ENCODE peak calls at places on chromosome 22, in seven cellular contexts. P is esophagus squamous epithelium, O is A673, Q is lower lobe of right lung, K is IMR-90, M is psoas muscle, G is mesenchymal stem cell. T is an unnamed sample. For H3K4me1, the result is how much of the 10 kb centered on the place peaks cover.

GRCh38 chr22:22111267-22111751 is 128.7 kb upstream of the TOP3B start:
- DNase-seq in P (no peak), O (no peak), Q (no peak), K (peak), M (no peak), G (peak), T (no peak)

GRCh38 chr22:31742115-31742514 is 7.8 kb downstream of the PRR14L start:
- DNase-seq in P (no peak), O (peak), Q (no peak), K (no peak), M (no peak), G (no peak), T (no peak)

GRCh38 chr22:29720824-29721323 is 1.1 kb downstream of the CABP7 start:
- DNase-seq in P (no peak), O (no peak), Q (no peak), K (no peak), M (no peak), G (no peak), T (no peak)

GRCh38 chr22:23786261-23786710 is 480 bp upstream of the SMARCB1 start:
- DNase-seq in P (no peak), O (no peak), Q (no peak), K (no peak), M (no peak), G (no peak), T (no peak)

GRCh38 chr22:25760294-25760693 is 18.3 kb downstream of the MYO18B start:
- DNase-seq in P (no peak), O (no peak), Q (no peak), K (no peak), M (no peak), G (no peak), T (no peak)

GRCh38 chr22:38233427-38233826 is 31.6 kb downstream of the MAFF start:
- DNase-seq in P (no peak), O (no peak), Q (no peak), K (peak), M (peak), G (no peak), T (no peak)

GRCh38 chr22:50032941-50033601 is 20.5 kb upstream of the IL17REL start:
- DNase-seq in P (no peak), O (no peak), Q (no peak), K (no peak), M (no peak), G (no peak), T (no peak)

GRCh38 chr22:22770280-22770871 is 117.2 kb upstream of the IGLL5 start:
- DNase-seq in P (no peak), O (peak), Q (no peak), K (no peak), M (no peak), G (peak), T (no peak)

GRCh38 chr22:38566726-38567504 is 3.1 kb downstream of the DMC1 start:
- DNase-seq in P (no peak), O (peak), Q (no peak), K (no peak), M (no peak), G (no peak), T (no peak)

GRCh38 chr22:18000441-18001039 is 23.8 kb downstream of the MICAL3 start:
- DNase-seq in P (no peak), O (peak), Q (no peak), K (no peak), M (peak), G (peak), T (peak)

GRCh38 chr22:50376064-50376747 is 33.1 kb downstream of the PPP6R2 start:
- DNase-seq in P (no peak), O (no peak), Q (no peak), K (no peak), M (no peak), G (no peak), T (no peak)

GRCh38 chr22:45112136-45112879 is 51.4 kb upstream of the NUP50 start:
- DNase-seq in P (no peak), O (no peak), Q (no peak), K (peak), M (no peak), G (peak), T (no peak)

GRCh38 chr22:28882545-28882877 is 861 bp upstream of the ZNRF3 start:
- DNase-seq in P (no peak), O (peak), Q (no peak), K (no peak), M (no peak), G (peak), T (no peak)

GRCh38 chr22:18088825-18089568 is 11.2 kb downstream of the PEX26 start:
- DNase-seq in P (no peak), O (no peak), Q (no peak), K (no peak), M (peak), G (no peak), T (no peak)

GRCh38 chr22:40953446-40953845 is 2.3 kb downstream of the RBX1 start:
- DNase-seq in P (no peak), O (no peak), Q (no peak), K (no peak), M (no peak), G (peak), T (no peak)

GRCh38 chr22:27435839-27436581 is 365.5 kb downstream of the MN1 start:
- DNase-seq in P (no peak), O (no peak), Q (no peak), K (peak), M (peak), G (peak), T (peak)

GRCh38 chr22:19103881-19104821 is 18.1 kb downstream of the DGCR2 start:
- DNase-seq in P (no peak), O (peak), Q (no peak), K (peak), M (peak), G (peak), T (no peak)

GRCh38 chr22:23098230-23098705 is 27.9 kb downstream of the GNAZ start:
- DNase-seq in P (no peak), O (no peak), Q (no peak), K (no peak), M (no peak), G (no peak), T (no peak)

GRCh38 chr22:46224044-46224746 is 25.9 kb downstream of the CDPF1 start:
- DNase-seq in P (no peak), O (no peak), Q (no peak), K (no peak), M (no peak), G (no peak), T (no peak)

GRCh38 chr22:40593460-40594273 is 42.9 kb downstream of the MRTFA start:
- DNase-seq in P (no peak), O (no peak), Q (no peak), K (no peak), M (no peak), G (no peak), T (no peak)

GRCh38 chr22:45818130-45819085 is 146.8 kb downstream of the ATXN10 start:
- DNase-seq in P (no peak), O (no peak), Q (no peak), K (no peak), M (peak), G (peak), T (peak)

GRCh38 chr22:46081036-46081830 is 69.1 kb upstream of the PPARA start:
- DNase-seq in P (no peak), O (peak), Q (peak), K (no peak), M (peak), G (no peak), T (peak)

GRCh38 chr22:39508393-39508792 is 6.3 kb downstream of the MIEF1 start:
- DNase-seq in P (no peak), O (no peak), Q (no peak), K (no peak), M (no peak), G (no peak), T (no peak)

GRCh38 chr22:44584256-44584902 is 86.3 kb upstream of the RTL6 start:
- DNase-seq in P (no peak), O (no peak), Q (peak), K (no peak), M (peak), G (no peak), T (peak)

GRCh38 chr22:22705328-22706100 is 61.1 kb downstream of the GGTLC2 start:
- DNase-seq in P (no peak), O (no peak), Q (no peak), K (no peak), M (no peak), G (no peak), T (no peak)

GRCh38 chr22:47165998-47166397 is 403.5 kb downstream of the TBC1D22A start:
- DNase-seq in P (no peak), O (no peak), Q (peak), K (no peak), M (peak), G (no peak), T (no peak)

GRCh38 chr22:27239520-27239919 is 562.0 kb downstream of the MN1 start:
- DNase-seq in P (no peak), O (no peak), Q (no peak), K (no peak), M (no peak), G (no peak), T (no peak)

GRCh38 chr22:39654959-39655579 is 84.5 kb downstream of the CACNA1I start:
- DNase-seq in P (no peak), O (no peak), Q (no peak), K (no peak), M (peak), G (no peak), T (no peak)

GRCh38 chr22:47296405-47297260 is 534.2 kb downstream of the TBC1D22A start:
- DNase-seq in P (no peak), O (no peak), Q (no peak), K (no peak), M (no peak), G (no peak), T (no peak)

GRCh38 chr22:23752090-23752691 is 1.3 kb upstream of the ZNF70 start:
- DNase-seq in P (peak), O (no peak), Q (no peak), K (no peak), M (no peak), G (no peak), T (peak)

GRCh38 chr22:45246060-45246985 is 5.6 kb upstream of the KIAA0930 start:
- DNase-seq in P (no peak), O (no peak), Q (no peak), K (peak), M (peak), G (peak), T (peak)

GRCh38 chr22:39556970-39557811 is 13.4 kb upstream of the CACNA1I start:
- DNase-seq in P (no peak), O (peak), Q (no peak), K (peak), M (no peak), G (peak), T (no peak)

GRCh38 chr22:40721266-40721665 is 42.0 kb downstream of the MCHR1 start:
- DNase-seq in P (no peak), O (peak), Q (no peak), K (peak), M (peak), G (peak), T (no peak)

GRCh38 chr22:41123151-41123550 is 30.8 kb downstream of the EP300 start:
- DNase-seq in P (no peak), O (no peak), Q (no peak), K (peak), M (no peak), G (peak), T (no peak)

GRCh38 chr22:27133951-27134664 is 476.7 kb downstream of the MIAT start:
- DNase-seq in P (no peak), O (no peak), Q (no peak), K (peak), M (peak), G (peak), T (no peak)

GRCh38 chr22:41401781-41402648 is 20.3 kb downstream of the TEF start:
- DNase-seq in P (no peak), O (peak), Q (peak), K (peak), M (peak), G (peak), T (peak)

GRCh38 chr22:24485608-24486007 is 9.5 kb upstream of the UPB1 start:
- DNase-seq in P (no peak), O (peak), Q (no peak), K (no peak), M (no peak), G (no peak), T (no peak)

GRCh38 chr22:32042924-32043323 is at the start of gene SLC5A1:
- DNase-seq in P (no peak), O (no peak), Q (peak), K (no peak), M (no peak), G (no peak), T (no peak)

GRCh38 chr22:42819412-42820069 is 37.5 kb downstream of the ARFGAP3 start:
- DNase-seq in P (no peak), O (no peak), Q (no peak), K (no peak), M (no peak), G (no peak), T (no peak)
- H3K27ac ChIP-seq in P (peak), O (no peak), Q (peak), K (peak), M (no peak), G (peak), T (peak)

GRCh38 chr22:42434748-42435425 is 2.7 kb upstream of the NFAM1 start:
- DNase-seq in P (no peak), O (peak), Q (no peak), K (no peak), M (no peak), G (no peak), T (no peak)

GRCh38 chr22:42437488-42438292 is 5.5 kb upstream of the NFAM1 start:
- DNase-seq in P (no peak), O (peak), Q (peak), K (peak), M (peak), G (peak), T (peak)

GRCh38 chr22:42438293-42438650 is 6.1 kb upstream of the NFAM1 start:
- DNase-seq in P (no peak), O (no peak), Q (no peak), K (no peak), M (no peak), G (no peak), T (no peak)

GRCh38 chr22:42434283-42434682 is 2.1 kb upstream of the NFAM1 start:
- DNase-seq in P (no peak), O (peak), Q (no peak), K (no peak), M (no peak), G (no peak), T (peak)

GRCh38 chr22:42436402-42436801 is 4.2 kb upstream of the NFAM1 start:
- DNase-seq in P (no peak), O (peak), Q (no peak), K (no peak), M (no peak), G (no peak), T (no peak)
- H3K4me1 ChIP-seq in P (under half), O (half or more), Q (under half), K (under half), M (under half), G (under half), T (under half)

GRCh38 chr22:35996596-35996995 is 32.0 kb downstream of the RBFOX2 start:
- DNase-seq in P (no peak), O (no peak), Q (no peak), K (no peak), M (no peak), G (no peak), T (no peak)
- H3K27ac ChIP-seq in P (peak), O (peak), Q (peak), K (peak), M (peak), G (no peak), T (peak)

DNA sequence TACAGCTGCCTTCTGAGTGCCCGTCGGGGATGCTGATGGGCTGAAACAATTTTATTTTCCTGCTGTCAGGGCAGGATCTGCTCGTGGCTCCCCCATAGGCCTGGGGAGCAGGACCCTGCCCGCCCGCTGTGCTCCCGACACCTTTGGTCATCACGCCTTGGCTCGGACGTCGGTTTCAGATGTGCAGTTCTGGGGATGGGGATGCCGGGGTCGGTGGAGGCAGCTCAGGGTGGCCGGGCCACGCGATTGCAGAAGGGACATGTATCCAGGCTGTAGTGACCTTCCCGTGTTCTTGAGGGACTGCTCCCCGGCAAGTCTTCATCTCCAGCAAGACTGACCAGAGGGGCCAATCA is 1150.5 kb downstream of the BRD1 start:
- DNase-seq in P (no peak), O (no peak), Q (no peak), K (no peak), M (peak), G (no peak), T (no peak)
- H3K4me1 ChIP-seq in P (under half), O (under half), Q (under half), K (under half), M (under half), G (under half), T (under half)

GRCh38 chr22:20985720-20986119 is 3.6 kb downstream of the LZTR1 start:
- DNase-seq in P (no peak), O (no peak), Q (no peak), K (no peak), M (no peak), G (no peak), T (no peak)

GRCh38 chr22:20986365-20986764 is 4.3 kb downstream of the LZTR1 start:
- DNase-seq in P (no peak), O (no peak), Q (no peak), K (no peak), M (no peak), G (no peak), T (no peak)

GRCh38 chr22:20988573-20989322 is 6.7 kb downstream of the LZTR1 start:
- DNase-seq in P (no peak), O (no peak), Q (no peak), K (no peak), M (no peak), G (no peak), T (no peak)

GRCh38 chr22:20989323-20990138 is 7.4 kb downstream of the LZTR1 start:
- DNase-seq in P (no peak), O (no peak), Q (no peak), K (peak), M (no peak), G (no peak), T (no peak)

GRCh38 chr22:20987375-20987774 is 5.3 kb downstream of the LZTR1 start:
- DNase-seq in P (no peak), O (no peak), Q (no peak), K (no peak), M (no peak), G (no peak), T (no peak)
- H3K27ac ChIP-seq in P (no peak), O (no peak), Q (no peak), K (no peak), M (no peak), G (no peak), T (no peak)

T was measured in heart left ventricle.